ENCODE peak calls at places on chromosomes 6 and 20, in seven cellular contexts. E is fibroblast of the aortic adventitia, L is gastrocnemius medialis, N is cardiac fibroblast, V is omental fat pad, X is GM12864, T is upper lobe of left lung. S is an unnamed sample.

GRCh38 chr6:119247504-119247903 is 102.1 kb downstream of the MAN1A1 start:
- DNase-seq in E (no peak), L (no peak), V (no peak), N (no peak), T (no peak), X (no peak), S (no peak)

GRCh38 chr6:31395832-31396231 is 7.6 kb upstream of the MICA start:
- DNase-seq in N (no peak), L (no peak), X (no peak), T (no peak), V (no peak), E (no peak), S (no peak)

GRCh38 chr6:143838395-143838794 is 4.7 kb upstream of the LTV1 start:
- DNase-seq in X (no peak), E (no peak), N (no peak), T (no peak), V (no peak), L (no peak), S (no peak)

GRCh38 chr20:47113362-47114118 is 218.9 kb downstream of the EYA2 start:
- DNase-seq in X (no peak), N (peak), T (no peak), L (no peak), V (no peak), E (peak), S (no peak)

GRCh38 chr20:1324598-1325172 is 4.3 kb downstream of the SDCBP2 start:
- DNase-seq in E (peak), X (no peak), T (peak), N (peak), L (no peak), V (peak), S (no peak)

GRCh38 chr6:31970604-31971271 is 1.2 kb downstream of the DXO start:
- DNase-seq in V (no peak), N (no peak), T (no peak), L (no peak), E (no peak), X (no peak), S (no peak)

GRCh38 chr6:96212076-96212475 is 196.3 kb downstream of the FUT9 start:
- DNase-seq in E (no peak), X (no peak), V (no peak), N (no peak), L (no peak), T (no peak), S (no peak)

GRCh38 chr6:161079566-161080262 is 88.1 kb downstream of the MAP3K4 start:
- DNase-seq in L (no peak), V (no peak), E (peak), T (no peak), X (no peak), N (peak), S (no peak)

GRCh38 chr6:26103141-26103769 is 16.0 kb downstream of the HFE start:
- DNase-seq in L (no peak), N (peak), V (no peak), X (no peak), E (peak), T (no peak), S (no peak)

GRCh38 chr6:168718821-168719475 is 278.0 kb downstream of the SMOC2 start:
- DNase-seq in V (no peak), X (no peak), E (no peak), T (no peak), N (no peak), L (no peak), S (no peak)

GRCh38 chr6:125598422-125598821 is 151.0 kb upstream of the HEY2 start:
- DNase-seq in E (peak), T (peak), V (no peak), N (peak), L (peak), X (no peak), S (peak)

GRCh38 chr6:87092435-87092834 is 2.5 kb downstream of the CGA start:
- DNase-seq in N (no peak), L (no peak), X (no peak), V (no peak), E (no peak), T (no peak), S (no peak)

GRCh38 chr6:167906899-167907298 is 80.2 kb downstream of the AFDN start:
- DNase-seq in X (no peak), E (peak), V (no peak), N (peak), T (peak), L (peak), S (no peak)

GRCh38 chr6:79173378-79173777 is 61.1 kb downstream of the HMGN3 start:
- DNase-seq in V (no peak), T (no peak), L (no peak), X (no peak), E (no peak), N (peak), S (no peak)

GRCh38 chr6:71287038-71287437 is 1.6 kb upstream of the OGFRL1 start:
- DNase-seq in L (peak), V (no peak), E (no peak), T (peak), N (no peak), X (no peak), S (peak)

GRCh38 chr20:57263127-57263609 is 3.3 kb downstream of the BMP7 start:
- DNase-seq in V (no peak), T (no peak), E (no peak), X (no peak), N (no peak), L (no peak), S (no peak)

GRCh38 chr6:31888281-31889258 is 8.9 kb downstream of the EHMT2 start:
- DNase-seq in N (peak), E (no peak), T (no peak), L (no peak), X (no peak), V (no peak), S (no peak)

GRCh38 chr6:116971959-116972358 is 94.9 kb downstream of the RFX6 start:
- DNase-seq in T (no peak), V (no peak), X (peak), L (no peak), N (peak), E (peak), S (no peak)

GRCh38 chr6:18277181-18278006 is 13.1 kb upstream of the DEK start:
- DNase-seq in X (no peak), L (no peak), V (no peak), T (no peak), N (no peak), E (no peak), S (no peak)

GRCh38 chr6:12577124-12577845 is 139.3 kb upstream of the PHACTR1 start:
- DNase-seq in V (no peak), E (no peak), T (no peak), N (peak), X (no peak), L (no peak), S (no peak)

GRCh38 chr6:98039443-98039842 is 756.4 kb upstream of the MMS22L start:
- DNase-seq in V (no peak), L (no peak), E (no peak), N (no peak), X (no peak), T (no peak), S (no peak)

GRCh38 chr6:113067612-113068262 is 720.6 kb downstream of the RFPL4B start:
- DNase-seq in X (no peak), V (no peak), T (no peak), E (peak), N (peak), L (no peak), S (no peak)

GRCh38 chr20:3698511-3699436 is 13.6 kb downstream of the SIGLEC1 start:
- DNase-seq in E (no peak), V (no peak), X (no peak), L (no peak), N (no peak), T (no peak), S (no peak)

GRCh38 chr20:761418-762381 is 6.6 kb downstream of the SLC52A3 start:
- DNase-seq in L (no peak), V (no peak), X (no peak), N (no peak), T (no peak), E (no peak), S (no peak)

GRCh38 chr6:139988702-139989101 is 614.3 kb upstream of the CITED2 start:
- DNase-seq in N (no peak), V (no peak), X (no peak), T (no peak), E (no peak), L (no peak), S (no peak)

GRCh38 chr20:43766395-43766794 is 39.6 kb upstream of the GTSF1L start:
- DNase-seq in N (no peak), L (no peak), V (no peak), X (no peak), T (no peak), E (no peak), S (no peak)

GRCh38 chr20:19449051-19449450 is 236.6 kb downstream of the SLC24A3 start:
- DNase-seq in T (no peak), L (no peak), N (no peak), X (no peak), V (no peak), E (no peak), S (no peak)

GRCh38 chr6:115004982-115005381 is 662.2 kb upstream of the HS3ST5 start:
- DNase-seq in X (no peak), L (no peak), T (no peak), N (no peak), E (no peak), V (no peak), S (no peak)

GRCh38 chr6:74277749-74278148 is 581.7 kb downstream of the CD109 start:
- DNase-seq in T (no peak), X (no peak), E (no peak), N (peak), L (no peak), V (no peak), S (no peak)

DNA sequence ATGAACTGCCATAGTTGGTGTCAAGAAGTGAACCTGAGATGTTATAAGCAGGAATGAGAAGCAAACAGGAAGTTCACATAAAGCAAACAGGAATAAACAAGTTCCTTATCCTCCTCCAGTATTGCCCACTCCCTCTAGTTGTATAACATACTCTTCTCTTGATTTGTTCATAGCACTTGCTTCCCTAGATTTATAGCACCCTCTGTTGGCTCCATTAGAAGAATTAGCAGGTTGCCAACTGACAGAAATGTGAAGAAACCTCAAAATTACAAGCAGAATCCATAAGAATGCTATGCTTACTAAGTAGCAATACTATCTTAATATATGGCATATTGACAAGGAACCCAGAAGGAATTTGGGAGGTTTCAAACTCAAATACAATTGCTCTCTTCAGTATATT is 195.4 kb downstream of the TBX18 start:
- DNase-seq in V (no peak), L (no peak), T (no peak), E (peak), N (peak), X (no peak), S (peak)
- TF ChIP-seq CTCF in V (no peak), L (no peak), T (no peak), E (peak), N (peak), X (no peak), S (peak)

DNA sequence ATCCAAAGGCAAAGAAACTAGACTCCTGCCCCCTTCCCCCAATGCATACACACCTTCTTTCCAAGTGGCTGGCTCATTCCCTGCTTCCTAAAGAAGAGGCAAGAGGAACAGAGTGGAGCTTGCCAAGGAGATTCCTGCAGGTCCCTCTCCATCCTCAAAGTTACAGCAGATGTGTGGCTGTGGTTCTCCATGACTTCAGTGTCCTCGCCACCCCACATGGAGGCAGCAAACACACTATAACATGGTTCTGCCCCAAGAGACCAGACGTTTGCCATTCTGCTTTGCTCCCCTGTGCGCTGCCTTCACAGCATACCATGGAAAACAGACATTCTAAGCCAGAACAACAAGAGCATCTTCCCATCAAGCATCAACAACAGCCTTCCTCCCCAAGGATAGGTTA is 84.4 kb downstream of the BACH2 start:
- DNase-seq in E (no peak), L (no peak), T (no peak), N (no peak), V (no peak), X (no peak), S (no peak)
- TF ChIP-seq CTCF in E (no peak), L (no peak), T (no peak), N (no peak), V (no peak), X (peak), S (no peak)

GRCh38 chr6:42138190-42138589 is 4.2 kb downstream of the C6orf132 start:
- DNase-seq in V (no peak), X (no peak), N (no peak), L (no peak), E (no peak), T (no peak), S (no peak)

GRCh38 chr6:42135722-42136121 is 6.7 kb downstream of the C6orf132 start:
- DNase-seq in T (no peak), V (no peak), E (no peak), X (no peak), N (no peak), L (no peak), S (no peak)

GRCh38 chr6:42137192-42137753 is 5.1 kb downstream of the C6orf132 start:
- DNase-seq in V (no peak), L (no peak), T (peak), N (no peak), X (no peak), E (no peak), S (no peak)

GRCh38 chr6:42135161-42135560 is 7.3 kb downstream of the C6orf132 start:
- DNase-seq in T (no peak), V (no peak), N (no peak), L (no peak), X (no peak), E (no peak), S (no peak)

GRCh38 chr6:42136508-42137191 is 5.8 kb downstream of the C6orf132 start:
- DNase-seq in L (no peak), V (no peak), E (peak), X (no peak), T (no peak), N (peak), S (no peak)
- TF ChIP-seq CTCF in L (no peak), V (no peak), E (peak), X (peak), T (no peak), N (peak), S (peak)

GRCh38 chr6:151370509-151371078 is 20.8 kb downstream of the ZBTB2 start:
- DNase-seq in X (no peak), L (no peak), N (peak), V (no peak), E (peak), T (no peak), S (no peak)
- TF ChIP-seq CTCF in X (no peak), L (no peak), N (peak), V (no peak), E (peak), T (no peak), S (peak)

GRCh38 chr6:20839624-20840023 is 305.4 kb downstream of the CDKAL1 start:
- DNase-seq in V (no peak), N (no peak), E (no peak), X (no peak), L (no peak), T (no peak), S (no peak)
- TF ChIP-seq CTCF in V (no peak), N (peak), E (no peak), X (no peak), L (no peak), T (no peak), S (no peak)

GRCh38 chr6:131787955-131788712 is 19.7 kb upstream of the ENPP1 start:
- DNase-seq in T (no peak), N (peak), E (peak), X (no peak), L (no peak), V (no peak), S (peak)
- TF ChIP-seq CTCF in T (no peak), N (peak), E (peak), X (no peak), L (no peak), V (no peak), S (peak)

GRCh38 chr6:29597184-29597583 is 12.3 kb downstream of the OR2H2 start:
- DNase-seq in V (no peak), L (no peak), E (no peak), X (no peak), T (no peak), N (no peak), S (no peak)

GRCh38 chr6:29603456-29603855 is 18.5 kb downstream of the OR2H2 start:
- DNase-seq in V (no peak), E (no peak), N (no peak), T (no peak), X (no peak), L (no peak), S (no peak)

GRCh38 chr6:29603930-29604329 is 19.0 kb downstream of the OR2H2 start:
- DNase-seq in X (no peak), N (no peak), T (no peak), V (no peak), E (no peak), L (no peak), S (no peak)

GRCh38 chr6:29598348-29598747 is 13.4 kb downstream of the OR2H2 start:
- DNase-seq in X (no peak), T (no peak), L (no peak), N (no peak), E (no peak), V (no peak), S (no peak)

GRCh38 chr6:29602564-29603361 is 17.8 kb downstream of the OR2H2 start:
- DNase-seq in X (no peak), N (peak), V (no peak), T (no peak), L (no peak), E (no peak), S (no peak)
- TF ChIP-seq CTCF in X (peak), N (peak), V (no peak), T (no peak), L (no peak), E (no peak), S (peak)

S was measured in AG09319.